ENCODE peak calls at places on chromosomes 1 and 21, in eight cellular contexts. One of them, this sample, is unnamed.
A peak's percentile ranks its signal among the peaks of the same experiment; 100 is the strongest.

GRCh38 chr1:40749817-40750216 is 33.8 kb upstream of the KCNQ4 start:
- DNase-seq in kidney epithelial cell: no peak
- DNase-seq in dorsolateral prefrontal cortex: no peak
- DNase-seq in pancreas: no peak
- DNase-seq in A549: no peak
- DNase-seq in prostate gland: no peak
- DNase-seq in Calu3: no peak
- DNase-seq in nephron progenitor cell: no peak
- DNase-seq in this sample: no peak

GRCh38 chr21:34126691-34127090 is 53.3 kb downstream of the MRPS6 start:
- DNase-seq in kidney epithelial cell: no peak
- DNase-seq in dorsolateral prefrontal cortex: no peak
- DNase-seq in pancreas: no peak
- DNase-seq in A549: no peak
- DNase-seq in prostate gland: no peak
- DNase-seq in Calu3: no peak
- DNase-seq in nephron progenitor cell: no peak
- DNase-seq in this sample: no peak

GRCh38 chr1:89945852-89946476 is 48.9 kb upstream of the ZNF326 start:
- DNase-seq in kidney epithelial cell: no peak
- DNase-seq in dorsolateral prefrontal cortex: no peak
- DNase-seq in pancreas: no peak
- DNase-seq in A549: no peak
- DNase-seq in prostate gland: no peak
- DNase-seq in Calu3: peak; percentile 13
- DNase-seq in nephron progenitor cell: no peak
- DNase-seq in this sample: no peak

GRCh38 chr1:15180945-15181523 is 27.5 kb downstream of the TMEM51 start:
- DNase-seq in kidney epithelial cell: no peak
- DNase-seq in dorsolateral prefrontal cortex: no peak
- DNase-seq in pancreas: no peak
- DNase-seq in A549: no peak
- DNase-seq in prostate gland: no peak
- DNase-seq in Calu3: no peak
- DNase-seq in nephron progenitor cell: no peak
- DNase-seq in this sample: no peak

GRCh38 chr1:94884101-94884875 is 42.6 kb downstream of the CNN3 start:
- DNase-seq in kidney epithelial cell: no peak
- DNase-seq in dorsolateral prefrontal cortex: no peak
- DNase-seq in pancreas: peak; percentile 35
- DNase-seq in A549: no peak
- DNase-seq in prostate gland: peak; percentile 65
- DNase-seq in Calu3: no peak
- DNase-seq in nephron progenitor cell: peak; percentile 57
- DNase-seq in this sample: peak; percentile 56

GRCh38 chr1:12524266-12524665 is 93.7 kb downstream of the DHRS3 start:
- DNase-seq in kidney epithelial cell: no peak
- DNase-seq in dorsolateral prefrontal cortex: no peak
- DNase-seq in pancreas: no peak
- DNase-seq in A549: no peak
- DNase-seq in prostate gland: no peak
- DNase-seq in Calu3: no peak
- DNase-seq in nephron progenitor cell: no peak
- DNase-seq in this sample: no peak

GRCh38 chr1:5311147-5311546 is 656.7 kb downstream of the AJAP1 start:
- DNase-seq in kidney epithelial cell: no peak
- DNase-seq in dorsolateral prefrontal cortex: no peak
- DNase-seq in pancreas: no peak
- DNase-seq in A549: no peak
- DNase-seq in prostate gland: no peak
- DNase-seq in Calu3: no peak
- DNase-seq in nephron progenitor cell: no peak
- DNase-seq in this sample: no peak

GRCh38 chr1:202628646-202629215 is 81.5 kb downstream of the SYT2 start:
- DNase-seq in kidney epithelial cell: no peak
- DNase-seq in dorsolateral prefrontal cortex: no peak
- DNase-seq in pancreas: no peak
- DNase-seq in A549: no peak
- DNase-seq in prostate gland: no peak
- DNase-seq in Calu3: no peak
- DNase-seq in nephron progenitor cell: no peak
- DNase-seq in this sample: no peak

GRCh38 chr1:179120736-179121135 is 38.9 kb downstream of the TOR3A start:
- DNase-seq in kidney epithelial cell: no peak
- DNase-seq in dorsolateral prefrontal cortex: no peak
- DNase-seq in pancreas: no peak
- DNase-seq in A549: no peak
- DNase-seq in prostate gland: no peak
- DNase-seq in Calu3: no peak
- DNase-seq in nephron progenitor cell: no peak
- DNase-seq in this sample: no peak

GRCh38 chr1:59007820-59008598 is 224.2 kb upstream of the JUN start:
- DNase-seq in kidney epithelial cell: no peak
- DNase-seq in dorsolateral prefrontal cortex: no peak
- DNase-seq in pancreas: no peak
- DNase-seq in A549: no peak
- DNase-seq in prostate gland: no peak
- DNase-seq in Calu3: no peak
- DNase-seq in nephron progenitor cell: no peak
- DNase-seq in this sample: peak; percentile 16

GRCh38 chr1:16724718-16725438 is 15.4 kb upstream of the RNU1-4 start:
- DNase-seq in kidney epithelial cell: no peak
- DNase-seq in dorsolateral prefrontal cortex: peak; percentile 33
- DNase-seq in pancreas: peak; percentile 49
- DNase-seq in A549: no peak
- DNase-seq in prostate gland: peak; percentile 28
- DNase-seq in Calu3: no peak
- DNase-seq in nephron progenitor cell: no peak
- DNase-seq in this sample: peak; percentile 44

GRCh38 chr1:29960156-29960755 is 723.9 kb downstream of the PTPRU start:
- DNase-seq in kidney epithelial cell: no peak
- DNase-seq in dorsolateral prefrontal cortex: no peak
- DNase-seq in pancreas: no peak
- DNase-seq in A549: no peak
- DNase-seq in prostate gland: no peak
- DNase-seq in Calu3: no peak
- DNase-seq in nephron progenitor cell: no peak
- DNase-seq in this sample: no peak

GRCh38 chr1:29591601-29592260 is 355.4 kb downstream of the PTPRU start:
- DNase-seq in kidney epithelial cell: no peak
- DNase-seq in dorsolateral prefrontal cortex: no peak
- DNase-seq in pancreas: no peak
- DNase-seq in A549: no peak
- DNase-seq in prostate gland: no peak
- DNase-seq in Calu3: no peak
- DNase-seq in nephron progenitor cell: no peak
- DNase-seq in this sample: no peak

GRCh38 chr1:90729484-90730246 is 12.6 kb upstream of the BARHL2 start:
- DNase-seq in kidney epithelial cell: no peak
- DNase-seq in dorsolateral prefrontal cortex: no peak
- DNase-seq in pancreas: no peak
- DNase-seq in A549: no peak
- DNase-seq in prostate gland: no peak
- DNase-seq in Calu3: no peak
- DNase-seq in nephron progenitor cell: peak; percentile 82
- DNase-seq in this sample: no peak

GRCh38 chr1:115278241-115278640 is 59.8 kb downstream of the NGF start:
- DNase-seq in kidney epithelial cell: no peak
- DNase-seq in dorsolateral prefrontal cortex: no peak
- DNase-seq in pancreas: no peak
- DNase-seq in A549: no peak
- DNase-seq in prostate gland: no peak
- DNase-seq in Calu3: no peak
- DNase-seq in nephron progenitor cell: no peak
- DNase-seq in this sample: no peak

GRCh38 chr1:153649867-153650235 is 8.7 kb upstream of the SNAPIN start:
- DNase-seq in kidney epithelial cell: no peak
- DNase-seq in dorsolateral prefrontal cortex: peak; percentile 86
- DNase-seq in pancreas: peak; percentile 96
- DNase-seq in A549: no peak
- DNase-seq in prostate gland: peak; percentile 89
- DNase-seq in Calu3: no peak
- DNase-seq in nephron progenitor cell: no peak
- DNase-seq in this sample: no peak

GRCh38 chr1:232556336-232556735 is 73.6 kb downstream of the SIPA1L2 start:
- DNase-seq in kidney epithelial cell: no peak
- DNase-seq in dorsolateral prefrontal cortex: no peak
- DNase-seq in pancreas: no peak
- DNase-seq in A549: no peak
- DNase-seq in prostate gland: no peak
- DNase-seq in Calu3: no peak
- DNase-seq in nephron progenitor cell: no peak
- DNase-seq in this sample: no peak

GRCh38 chr1:54987830-54988705 is 7.6 kb downstream of the TMEM61 start:
- DNase-seq in kidney epithelial cell: no peak
- DNase-seq in dorsolateral prefrontal cortex: no peak
- DNase-seq in pancreas: no peak
- DNase-seq in A549: no peak
- DNase-seq in prostate gland: no peak
- DNase-seq in Calu3: no peak
- DNase-seq in nephron progenitor cell: no peak
- DNase-seq in this sample: no peak

GRCh38 chr1:27348861-27349783 is 7.3 kb downstream of the SYTL1 start:
- DNase-seq in kidney epithelial cell: no peak
- DNase-seq in dorsolateral prefrontal cortex: no peak
- DNase-seq in pancreas: peak; percentile 70
- DNase-seq in A549: peak; percentile 56
- DNase-seq in prostate gland: peak; percentile 90
- DNase-seq in Calu3: peak; percentile 60
- DNase-seq in nephron progenitor cell: peak; percentile 63
- DNase-seq in this sample: no peak

GRCh38 chr1:235724716-235725115 is 75.1 kb upstream of the GNG4 start:
- DNase-seq in kidney epithelial cell: no peak
- DNase-seq in dorsolateral prefrontal cortex: no peak
- DNase-seq in pancreas: no peak
- DNase-seq in A549: no peak
- DNase-seq in prostate gland: no peak
- DNase-seq in Calu3: no peak
- DNase-seq in nephron progenitor cell: no peak
- DNase-seq in this sample: no peak

DNA sequence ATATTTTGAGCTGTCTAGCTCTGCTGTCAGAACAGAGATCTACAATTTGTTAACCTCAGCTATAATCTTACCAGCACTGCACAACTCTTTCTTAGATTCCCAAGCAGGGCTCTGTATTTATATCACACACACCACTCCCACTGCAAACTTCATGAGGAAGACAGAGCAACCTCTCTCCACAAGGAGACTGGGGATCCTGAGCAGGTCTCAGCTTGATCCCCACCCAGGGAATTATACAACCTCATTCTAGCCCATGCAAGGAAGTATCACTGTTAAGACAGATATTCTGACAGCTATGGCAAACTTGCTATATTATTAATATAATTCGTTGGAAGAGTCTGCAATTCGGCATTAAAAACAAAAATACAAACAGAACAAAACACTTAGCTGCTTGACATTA is 40.4 kb downstream of the EGLN1 start:
- DNase-seq in kidney epithelial cell: no peak
- DNase-seq in dorsolateral prefrontal cortex: no peak
- DNase-seq in pancreas: no peak
- DNase-seq in A549: no peak
- DNase-seq in prostate gland: no peak
- DNase-seq in Calu3: no peak
- DNase-seq in nephron progenitor cell: no peak
- DNase-seq in this sample: no peak
- TF ChIP-seq CTCF in kidney epithelial cell: no peak
- TF ChIP-seq CTCF in dorsolateral prefrontal cortex: no peak
- TF ChIP-seq CTCF in pancreas: no peak
- TF ChIP-seq CTCF in A549: no peak
- TF ChIP-seq CTCF in prostate gland: no peak
- TF ChIP-seq CTCF in Calu3: no peak
- TF ChIP-seq CTCF in nephron progenitor cell: no peak
- TF ChIP-seq CTCF in this sample: no peak

DNA sequence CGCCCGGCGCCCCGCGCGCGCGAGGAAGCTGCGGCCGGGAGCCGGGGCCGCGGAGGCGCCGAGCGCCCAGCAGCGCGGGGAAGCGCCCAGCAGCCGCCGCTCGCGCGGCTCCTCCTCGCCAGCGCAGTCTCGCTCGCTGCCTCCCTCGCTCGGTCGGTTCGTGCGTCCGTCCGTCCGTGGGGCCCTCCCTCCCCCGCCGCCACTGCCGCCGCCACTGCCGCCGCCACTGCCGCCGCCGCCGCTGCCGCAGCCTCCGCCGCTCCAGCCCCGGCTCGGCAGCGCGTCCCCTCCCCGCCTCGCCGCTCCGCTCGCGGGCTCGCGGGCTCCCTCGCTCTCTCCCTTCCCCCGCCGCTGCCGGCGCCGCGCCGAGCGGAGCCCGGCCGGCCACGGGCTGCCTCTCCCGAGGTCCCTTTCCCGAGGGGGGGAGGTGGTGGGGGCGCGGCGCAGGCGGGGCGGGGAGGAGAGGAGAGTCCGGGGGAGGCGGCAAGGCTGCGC is at the start of gene KCND3:
- DNase-seq in kidney epithelial cell: no peak
- DNase-seq in dorsolateral prefrontal cortex: no peak
- DNase-seq in pancreas: peak; percentile 56
- DNase-seq in A549: no peak
- DNase-seq in prostate gland: peak; percentile 34
- DNase-seq in Calu3: peak; percentile 20
- DNase-seq in nephron progenitor cell: peak; percentile 74
- DNase-seq in this sample: peak; percentile 23
- TF ChIP-seq CTCF in kidney epithelial cell: no peak
- TF ChIP-seq CTCF in dorsolateral prefrontal cortex: no peak
- TF ChIP-seq CTCF in pancreas: no peak
- TF ChIP-seq CTCF in A549: no peak
- TF ChIP-seq CTCF in prostate gland: no peak
- TF ChIP-seq CTCF in Calu3: no peak
- TF ChIP-seq CTCF in nephron progenitor cell: no peak
- TF ChIP-seq CTCF in this sample: no peak

GRCh38 chr1:25183126-25183980 is 48.9 kb downstream of the SYF2 start:
- DNase-seq in kidney epithelial cell: no peak
- DNase-seq in dorsolateral prefrontal cortex: no peak
- DNase-seq in pancreas: no peak
- DNase-seq in A549: no peak
- DNase-seq in prostate gland: no peak
- DNase-seq in Calu3: no peak
- DNase-seq in nephron progenitor cell: no peak
- DNase-seq in this sample: no peak
- TF ChIP-seq CTCF in kidney epithelial cell: no peak
- TF ChIP-seq CTCF in dorsolateral prefrontal cortex: no peak
- TF ChIP-seq CTCF in pancreas: no peak
- TF ChIP-seq CTCF in A549: no peak
- TF ChIP-seq CTCF in prostate gland: no peak
- TF ChIP-seq CTCF in Calu3: no peak
- TF ChIP-seq CTCF in nephron progenitor cell: no peak
- TF ChIP-seq CTCF in this sample: no peak

DNA sequence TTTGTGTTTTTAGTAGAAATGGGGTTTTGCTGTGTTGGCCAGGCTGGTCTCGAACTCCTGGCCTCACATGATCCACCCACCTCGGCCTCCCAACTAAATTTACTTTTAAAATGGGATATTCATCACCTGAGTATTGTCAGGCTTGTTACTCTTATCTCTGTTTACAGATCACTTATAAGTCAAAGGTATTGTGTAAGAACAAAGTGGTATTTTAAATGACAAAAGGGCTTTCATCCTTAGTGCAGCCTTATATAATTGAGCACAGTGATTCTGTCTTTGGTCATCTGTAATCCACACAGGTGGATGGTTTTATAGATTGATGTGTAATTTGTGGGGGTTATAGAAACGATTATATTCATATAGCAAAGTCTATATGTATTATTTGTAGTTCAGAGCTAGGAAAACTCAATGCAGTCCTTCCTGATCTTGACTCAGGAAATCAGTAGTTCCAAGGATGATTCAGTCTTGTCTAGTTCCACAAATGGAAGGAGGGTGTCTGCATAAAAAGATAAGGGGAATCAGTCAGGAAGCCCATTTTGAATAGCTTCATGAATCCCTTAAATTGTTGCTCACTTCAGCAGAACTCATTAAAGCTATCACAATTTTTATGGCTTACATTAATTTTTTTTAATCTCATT is 34.6 kb downstream of the STXBP3 start:
- DNase-seq in kidney epithelial cell: no peak
- DNase-seq in dorsolateral prefrontal cortex: no peak
- DNase-seq in pancreas: no peak
- DNase-seq in A549: no peak
- DNase-seq in prostate gland: no peak
- DNase-seq in Calu3: no peak
- DNase-seq in nephron progenitor cell: no peak
- DNase-seq in this sample: no peak
- TF ChIP-seq CTCF in kidney epithelial cell: no peak
- TF ChIP-seq CTCF in dorsolateral prefrontal cortex: no peak
- TF ChIP-seq CTCF in pancreas: no peak
- TF ChIP-seq CTCF in A549: no peak
- TF ChIP-seq CTCF in prostate gland: no peak
- TF ChIP-seq CTCF in Calu3: no peak
- TF ChIP-seq CTCF in nephron progenitor cell: no peak
- TF ChIP-seq CTCF in this sample: no peak